ENCODE peak calls at places on chromosomes 12 and 14, in seven cellular contexts. I, N, T, V, K, Q and M are unnamed samples.

GRCh38 chr12:71947645-71948105 is 9.0 kb downstream of the TPH2 start:
- DNase-seq in I (no peak), Q (no peak), T (peak; percentile 18), V (no peak), N (peak; percentile 44), K (peak; percentile 67), M (peak; percentile 69)

GRCh38 chr12:81591256-81591655 is 167.9 kb downstream of the PPFIA2 start:
- DNase-seq in T (no peak), Q (no peak), I (no peak), N (no peak), V (no peak), K (no peak), M (no peak)

GRCh38 chr12:68067762-68068376 is 78.6 kb downstream of the IFNG-AS1 start:
- DNase-seq in I (no peak), T (peak; percentile 1), V (no peak), N (no peak), K (peak; percentile 0), Q (no peak), M (no peak)

GRCh38 chr12:92469837-92470236 is 233.0 kb upstream of the PLEKHG7 start:
- DNase-seq in I (peak; percentile 68), N (no peak), T (peak; percentile 31), Q (no peak), V (no peak), K (peak; percentile 25), M (peak; percentile 36)

GRCh38 chr14:99615497-99616245 is 11.7 kb upstream of the CCDC85C start:
- DNase-seq in K (no peak), T (no peak), V (no peak), I (no peak), Q (no peak), N (no peak), M (no peak)

GRCh38 chr12:55728185-55728931 is 451 bp downstream of the CD63 start:
- DNase-seq in I (peak; percentile 87), Q (peak; percentile 91), K (no peak), T (peak; percentile 69), N (peak; percentile 89), V (peak; percentile 82), M (no peak)

GRCh38 chr12:108570743-108571603 is 8.6 kb downstream of the ISCU start:
- DNase-seq in I (no peak), N (no peak), T (peak; percentile 73), V (no peak), K (peak; percentile 79), Q (no peak), M (peak; percentile 63)

GRCh38 chr14:29317423-29317822 is 550.8 kb downstream of the FOXG1 start:
- DNase-seq in N (no peak), I (no peak), K (no peak), V (no peak), T (no peak), Q (no peak), M (no peak)

GRCh38 chr14:97185186-97185585 is 388.0 kb downstream of the VRK1 start:
- DNase-seq in N (no peak), Q (no peak), K (peak; percentile 7), I (no peak), T (no peak), V (no peak), M (no peak)

GRCh38 chr14:63896278-63896720 is 43.5 kb downstream of the SYNE2 start:
- DNase-seq in K (peak; percentile 90), I (peak; percentile 49), T (peak; percentile 99), N (no peak), Q (peak; percentile 48), V (peak; percentile 24), M (peak; percentile 67)

GRCh38 chr14:57189070-57189469 is 79.6 kb downstream of the EXOC5 start:
- DNase-seq in T (peak; percentile 41), V (no peak), K (peak; percentile 46), I (no peak), N (no peak), Q (no peak), M (no peak)

GRCh38 chr12:642633-643477 is 20.4 kb downstream of the NINJ2 start:
- DNase-seq in I (peak; percentile 82), Q (peak; percentile 83), N (peak; percentile 90), T (peak; percentile 59), V (peak; percentile 65), K (peak; percentile 45), M (peak; percentile 81)

DNA sequence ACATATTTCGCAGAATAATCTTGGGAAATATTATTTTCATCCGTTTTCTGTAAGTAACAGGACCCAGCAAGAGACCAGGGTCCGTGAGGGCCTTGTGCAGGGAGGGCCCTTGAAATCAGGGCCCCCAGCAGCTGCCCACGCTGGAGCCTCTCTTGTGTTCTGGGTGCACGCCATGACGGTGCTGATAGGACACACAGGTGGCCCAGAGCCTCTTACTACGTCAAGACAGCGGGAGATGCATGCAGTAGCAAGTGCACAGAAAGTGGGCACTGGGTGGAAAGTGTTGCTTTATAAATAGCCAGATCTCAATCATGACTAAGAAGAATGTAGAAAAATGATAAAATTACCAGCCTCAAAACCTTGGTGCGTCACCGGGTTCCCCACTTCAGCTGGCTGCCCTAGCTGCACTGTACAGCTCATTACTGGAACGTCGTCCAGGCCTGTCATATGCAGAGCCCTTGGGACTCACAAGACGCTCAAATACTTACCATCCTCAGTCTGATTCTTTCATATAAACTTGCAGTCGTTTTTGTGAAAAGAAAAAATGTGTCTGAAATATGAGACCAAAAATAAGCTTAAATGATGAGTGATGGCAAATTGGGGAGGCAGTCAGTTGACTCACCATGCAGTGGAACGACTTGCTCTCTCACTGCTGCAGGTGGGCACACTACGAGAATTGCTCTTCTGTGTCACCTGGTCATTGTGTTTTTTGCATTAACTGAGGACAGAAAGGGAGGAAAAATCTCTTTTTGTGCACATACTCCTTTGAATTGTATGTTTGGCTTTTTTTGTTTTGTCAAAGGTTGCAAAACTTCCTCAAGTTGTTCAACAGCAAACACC is 68.2 kb downstream of the DDX51 start:
- DNase-seq in I (no peak), Q (no peak), N (no peak), V (no peak), K (no peak), T (no peak), M (no peak)
- TF ChIP-seq CTCF in I (no peak), Q (no peak), N (no peak), V (no peak), K (no peak), T (no peak), M (no peak)

GRCh38 chr14:24431569-24432258 is 2.0 kb downstream of the KHNYN start:
- DNase-seq in N (peak; percentile 92), T (peak; percentile 96), V (peak; percentile 83), Q (peak; percentile 94), K (peak; percentile 94), I (peak; percentile 88), M (peak; percentile 91)
- H3K4me3 ChIP-seq in N (peak overlapping the region; percentile 90), T (peak overlapping the region; percentile 91), V (no peak overlapping the region), Q (peak overlapping the region; percentile 78), K (peak overlapping the region; percentile 89), I (peak overlapping the region; percentile 81), M (peak overlapping the region; percentile 98)

GRCh38 chr12:24955853-24956252 is 7.0 kb upstream of the BCAT1 start:
- DNase-seq in K (no peak), N (no peak), T (no peak), I (no peak), Q (no peak), V (no peak), M (no peak)

GRCh38 chr12:24964342-24964741 is 15.4 kb upstream of the BCAT1 start:
- DNase-seq in I (no peak), N (no peak), Q (no peak), K (no peak), V (no peak), T (no peak), M (no peak)

GRCh38 chr12:24955389-24955788 is 6.5 kb upstream of the BCAT1 start:
- DNase-seq in T (no peak), Q (no peak), K (no peak), N (no peak), I (no peak), V (no peak), M (no peak)

DNA sequence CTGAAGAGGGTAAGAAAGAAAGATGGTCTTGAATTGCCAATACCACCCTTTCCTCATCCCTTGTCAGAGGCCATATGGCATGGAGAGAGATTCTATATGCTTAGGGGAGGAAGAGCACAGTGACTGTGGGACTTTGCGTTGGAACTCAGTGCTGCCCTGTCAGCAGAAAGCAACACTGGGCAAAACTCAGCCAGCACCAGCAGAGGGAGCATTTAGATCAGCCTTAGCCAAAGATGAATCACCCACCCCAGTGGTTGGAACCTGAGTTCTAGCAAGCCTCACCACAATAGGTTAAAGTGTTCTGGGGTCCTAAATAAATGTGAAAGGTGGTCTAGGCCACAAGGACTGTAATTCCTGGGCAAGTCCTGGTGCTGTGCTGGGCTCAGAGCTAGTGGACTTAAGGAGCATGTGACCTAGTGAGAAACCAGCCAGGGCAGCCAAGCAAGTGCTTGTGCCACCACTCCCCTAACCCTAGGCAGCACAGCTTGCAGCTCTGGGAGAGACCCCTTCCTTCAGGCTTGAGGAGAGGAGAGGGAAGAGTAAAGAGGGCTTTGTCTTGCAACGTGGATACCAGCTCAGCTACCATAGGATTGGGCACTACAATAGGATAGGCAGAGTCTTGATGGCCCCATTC is 11.4 kb upstream of the BCAT1 start:
- DNase-seq in T (peak; percentile 71), Q (peak; percentile 34), K (peak; percentile 69), N (no peak), I (no peak), V (no peak), M (peak; percentile 42)
- TF ChIP-seq CTCF in T (peak; percentile 92), Q (peak; percentile 34), K (peak; percentile 90), N (peak; percentile 43), I (peak; percentile 36), V (no peak), M (peak; percentile 88)

DNA sequence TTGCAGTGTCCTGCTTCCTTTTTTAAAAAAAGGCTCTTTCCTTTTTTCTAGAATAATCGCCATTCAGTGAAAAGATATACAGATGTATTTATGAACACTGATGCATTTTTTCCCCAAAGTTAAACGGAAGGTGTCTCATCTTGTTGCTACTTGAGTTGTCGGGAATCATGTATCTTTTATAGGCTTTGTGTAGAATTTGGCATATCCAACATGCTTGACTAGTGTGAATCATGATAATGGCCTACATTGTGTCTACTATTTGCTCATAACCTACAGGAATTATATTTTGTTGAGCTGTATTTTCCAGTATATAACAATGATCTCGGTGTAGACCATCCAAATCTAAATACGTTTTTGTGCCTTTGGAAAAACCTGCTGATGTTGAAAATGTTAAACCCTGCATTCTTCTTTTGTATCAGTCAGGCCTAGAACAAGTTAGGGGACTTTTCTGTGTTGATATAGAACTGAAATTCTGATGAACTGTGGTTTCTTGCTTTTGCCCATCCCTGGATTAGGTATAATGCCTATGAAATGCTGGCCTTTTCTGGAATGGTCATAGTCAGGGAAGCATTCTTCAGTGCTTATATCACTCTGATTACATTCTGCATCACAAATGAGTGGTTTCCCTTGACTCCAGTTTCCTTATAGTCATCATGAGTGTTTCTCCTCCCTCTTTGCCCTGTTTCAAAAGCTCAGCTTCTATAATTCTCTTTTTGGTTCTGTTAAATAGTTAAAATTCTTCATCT is 10.8 kb downstream of the BMAL2 start:
- DNase-seq in I (no peak), Q (no peak), N (no peak), V (no peak), K (peak; percentile 89), T (peak; percentile 89), M (peak; percentile 91)
- H3K4me3 ChIP-seq in I (no peak overlapping the region), Q (no peak overlapping the region), N (no peak overlapping the region), V (no peak overlapping the region), K (no peak overlapping the region), T (no peak overlapping the region), M (no peak overlapping the region)

DNA sequence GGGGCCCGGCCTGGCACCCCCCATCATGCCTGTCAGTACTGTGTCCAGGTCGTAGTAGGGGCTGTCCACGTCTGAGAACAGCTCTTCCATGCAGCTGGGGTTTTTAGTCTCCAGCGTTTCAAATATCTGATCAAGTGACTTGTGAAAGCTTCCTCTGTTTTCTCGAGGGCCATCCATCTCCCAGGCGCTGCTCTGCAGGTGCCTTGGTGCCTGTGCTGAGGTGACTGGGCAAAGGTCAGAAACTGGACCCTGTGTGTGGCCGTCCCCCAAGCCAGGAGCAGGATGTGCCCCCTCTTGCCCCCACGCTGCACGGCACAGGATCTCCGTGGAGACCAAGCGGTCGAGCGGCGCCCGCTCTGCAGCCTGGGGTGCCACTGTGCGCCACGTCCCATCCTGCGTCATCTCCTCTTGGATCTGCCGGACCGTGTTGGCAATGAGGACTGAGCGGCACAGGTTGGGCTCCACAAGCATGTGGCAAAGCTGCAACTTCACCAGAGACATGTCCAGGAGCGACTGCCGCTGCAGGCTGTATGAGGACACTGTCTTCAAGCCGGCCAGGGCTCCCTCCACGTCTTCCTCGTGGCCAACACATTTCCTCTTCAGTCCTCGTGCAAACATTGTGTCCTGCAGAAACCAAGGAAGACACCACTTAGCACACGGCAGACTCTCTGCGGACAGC is 9.4 kb downstream of the CDCA4 start:
- DNase-seq in N (no peak), T (no peak), V (no peak), I (no peak), K (no peak), Q (no peak), M (no peak)
- TF ChIP-seq CTCF in N (no peak), T (no peak), V (no peak), I (no peak), K (no peak), Q (no peak), M (no peak)